ENCODE peak calls at places on chromosomes 11 and 22, in five cellular contexts. O is progenitor cell of endocrine pancreas, J is NCI-H524, X is Calu3, P is astrocyte of the spinal cord. Q is an unnamed sample.

GRCh38 chr11:23112390-23112789 is 252.1 kb upstream of the CCDC179 start:
- DNase-seq in O (no peak), J (no peak), X (no peak), P (no peak), Q (no peak)

GRCh38 chr11:36278531-36279245 is 10.5 kb downstream of the COMMD9 start:
- DNase-seq in O (no peak), J (peak), X (no peak), P (peak), Q (no peak)

GRCh38 chr11:117734596-117734995 is 62.4 kb downstream of the DSCAML1 start:
- DNase-seq in O (no peak), J (peak), X (no peak), P (no peak), Q (no peak)

GRCh38 chr11:34223021-34223813 is 117.8 kb downstream of the NAT10 start:
- DNase-seq in O (no peak), J (no peak), X (no peak), P (peak), Q (no peak)

GRCh38 chr11:130979386-130979972 is 63.2 kb upstream of the SNX19 start:
- DNase-seq in O (no peak), J (peak), X (no peak), P (peak), Q (no peak)

GRCh38 chr11:21785351-21785750 is 407.5 kb upstream of the ANO5 start:
- DNase-seq in O (no peak), J (no peak), X (no peak), P (no peak), Q (no peak)

GRCh38 chr22:23294221-23294620 is 113.9 kb downstream of the BCR start:
- DNase-seq in O (no peak), J (no peak), X (no peak), P (no peak), Q (no peak)

GRCh38 chr11:102883132-102883531 is 8.3 kb upstream of the MMP12 start:
- DNase-seq in O (no peak), J (no peak), X (no peak), P (no peak), Q (no peak)

GRCh38 chr11:82682003-82682751 is 51.5 kb downstream of the FAM181B start:
- DNase-seq in O (no peak), J (peak), X (peak), P (peak), Q (peak)

GRCh38 chr11:131999084-131999483 is 628.7 kb downstream of the NTM start:
- DNase-seq in O (no peak), J (peak), X (no peak), P (peak), Q (no peak)

GRCh38 chr11:33645686-33646085 is 54.9 kb downstream of the C11orf91 start:
- DNase-seq in O (no peak), J (no peak), X (no peak), P (no peak), Q (no peak)

GRCh38 chr11:2298795-2299747 is 2.6 kb downstream of the C11orf21 start:
- DNase-seq in O (no peak), J (peak), X (peak), P (no peak), Q (no peak)

GRCh38 chr22:41856484-41856883 is 23.6 kb downstream of the SREBF2 start:
- DNase-seq in O (no peak), J (no peak), X (no peak), P (no peak), Q (no peak)

GRCh38 chr22:23075050-23075449 is 4.7 kb downstream of the GNAZ start:
- DNase-seq in O (no peak), J (no peak), X (no peak), P (no peak), Q (no peak)

Q was measured in HCT116.